ENCODE peak calls at places on chromosomes 11 and 22, in seven cellular contexts. One of them, this sample, is unnamed.
A peak's percentile ranks its signal among the peaks of the same experiment; 100 is the strongest.

GRCh38 chr22:45683248-45683647 is 11.6 kb downstream of the ATXN10 start:
- DNase-seq in bronchial epithelial cell: no peak
- DNase-seq in activated naive CD4-positive, alpha-beta T cell: no peak
- DNase-seq in AG10803: no peak
- DNase-seq in Caco-2: no peak
- DNase-seq in T-cell: no peak
- DNase-seq in activated T-helper 9 cell treated with anti-CD3 and anti-CD28 coated beads, Interleukin-2, amount 50 U/mL, for 16 hours: no peak
- DNase-seq in this sample: no peak

GRCh38 chr11:115197433-115197832 is 306.8 kb downstream of the CADM1 start:
- DNase-seq in activated T-helper 9 cell treated with anti-CD3 and anti-CD28 coated beads, Interleukin-2, amount 50 U/mL, for 16 hours: no peak
- DNase-seq in T-cell: no peak
- DNase-seq in AG10803: no peak
- DNase-seq in Caco-2: no peak
- DNase-seq in activated naive CD4-positive, alpha-beta T cell: no peak
- DNase-seq in bronchial epithelial cell: peak; percentile 50
- DNase-seq in this sample: no peak

GRCh38 chr11:7613394-7613720 is 59.9 kb downstream of the CYB5R2 start:
- DNase-seq in activated naive CD4-positive, alpha-beta T cell: no peak
- DNase-seq in T-cell: no peak
- DNase-seq in AG10803: no peak
- DNase-seq in activated T-helper 9 cell treated with anti-CD3 and anti-CD28 coated beads, Interleukin-2, amount 50 U/mL, for 16 hours: no peak
- DNase-seq in Caco-2: no peak
- DNase-seq in bronchial epithelial cell: peak; percentile 84
- DNase-seq in this sample: no peak

GRCh38 chr11:79363261-79363660 is 77.6 kb downstream of the TENM4 start:
- DNase-seq in activated T-helper 9 cell treated with anti-CD3 and anti-CD28 coated beads, Interleukin-2, amount 50 U/mL, for 16 hours: no peak
- DNase-seq in activated naive CD4-positive, alpha-beta T cell: no peak
- DNase-seq in Caco-2: no peak
- DNase-seq in T-cell: no peak
- DNase-seq in bronchial epithelial cell: peak; percentile 72
- DNase-seq in AG10803: no peak
- DNase-seq in this sample: no peak

GRCh38 chr11:127656266-127656879 is 655.8 kb upstream of the KIRREL3 start:
- DNase-seq in Caco-2: no peak
- DNase-seq in T-cell: no peak
- DNase-seq in bronchial epithelial cell: no peak
- DNase-seq in AG10803: no peak
- DNase-seq in activated T-helper 9 cell treated with anti-CD3 and anti-CD28 coated beads, Interleukin-2, amount 50 U/mL, for 16 hours: no peak
- DNase-seq in activated naive CD4-positive, alpha-beta T cell: no peak
- DNase-seq in this sample: no peak

GRCh38 chr11:79461144-79461543 is 20.3 kb upstream of the TENM4 start:
- DNase-seq in AG10803: peak; percentile 69
- DNase-seq in T-cell: no peak
- DNase-seq in activated T-helper 9 cell treated with anti-CD3 and anti-CD28 coated beads, Interleukin-2, amount 50 U/mL, for 16 hours: no peak
- DNase-seq in activated naive CD4-positive, alpha-beta T cell: no peak
- DNase-seq in Caco-2: no peak
- DNase-seq in bronchial epithelial cell: peak; percentile 75
- DNase-seq in this sample: no peak

GRCh38 chr11:78331711-78332110 is 85.9 kb downstream of the GAB2 start:
- DNase-seq in activated T-helper 9 cell treated with anti-CD3 and anti-CD28 coated beads, Interleukin-2, amount 50 U/mL, for 16 hours: no peak
- DNase-seq in activated naive CD4-positive, alpha-beta T cell: no peak
- DNase-seq in AG10803: no peak
- DNase-seq in bronchial epithelial cell: no peak
- DNase-seq in Caco-2: no peak
- DNase-seq in T-cell: no peak
- DNase-seq in this sample: no peak

GRCh38 chr22:30127749-30128166 is 47.5 kb downstream of the HORMAD2 start:
- DNase-seq in AG10803: peak; percentile 45
- DNase-seq in Caco-2: no peak
- DNase-seq in bronchial epithelial cell: no peak
- DNase-seq in T-cell: no peak
- DNase-seq in activated naive CD4-positive, alpha-beta T cell: no peak
- DNase-seq in activated T-helper 9 cell treated with anti-CD3 and anti-CD28 coated beads, Interleukin-2, amount 50 U/mL, for 16 hours: no peak
- DNase-seq in this sample: no peak

GRCh38 chr11:88414385-88414861 is 76.9 kb upstream of the CTSC start:
- DNase-seq in activated naive CD4-positive, alpha-beta T cell: no peak
- DNase-seq in Caco-2: no peak
- DNase-seq in activated T-helper 9 cell treated with anti-CD3 and anti-CD28 coated beads, Interleukin-2, amount 50 U/mL, for 16 hours: no peak
- DNase-seq in bronchial epithelial cell: peak; percentile 50
- DNase-seq in AG10803: peak; percentile 29
- DNase-seq in T-cell: no peak
- DNase-seq in this sample: peak; percentile 10

GRCh38 chr11:60658409-60658808 is 41.0 kb upstream of the MS4A8 start:
- DNase-seq in bronchial epithelial cell: peak; percentile 15
- DNase-seq in T-cell: no peak
- DNase-seq in AG10803: no peak
- DNase-seq in Caco-2: no peak
- DNase-seq in activated naive CD4-positive, alpha-beta T cell: no peak
- DNase-seq in activated T-helper 9 cell treated with anti-CD3 and anti-CD28 coated beads, Interleukin-2, amount 50 U/mL, for 16 hours: no peak
- DNase-seq in this sample: no peak

GRCh38 chr11:118002541-118003019 is 16.4 kb downstream of the IL10RA start:
- DNase-seq in T-cell: no peak
- DNase-seq in Caco-2: peak; percentile 21
- DNase-seq in activated naive CD4-positive, alpha-beta T cell: no peak
- DNase-seq in bronchial epithelial cell: no peak
- DNase-seq in activated T-helper 9 cell treated with anti-CD3 and anti-CD28 coated beads, Interleukin-2, amount 50 U/mL, for 16 hours: peak; percentile 33
- DNase-seq in AG10803: no peak
- DNase-seq in this sample: no peak

GRCh38 chr22:22720724-22721261 is 76.4 kb downstream of the GGTLC2 start:
- DNase-seq in activated T-helper 9 cell treated with anti-CD3 and anti-CD28 coated beads, Interleukin-2, amount 50 U/mL, for 16 hours: no peak
- DNase-seq in Caco-2: no peak
- DNase-seq in bronchial epithelial cell: peak; percentile 6
- DNase-seq in AG10803: peak; percentile 4
- DNase-seq in activated naive CD4-positive, alpha-beta T cell: no peak
- DNase-seq in T-cell: no peak
- DNase-seq in this sample: no peak

GRCh38 chr11:57277845-57278720 is 41.0 kb upstream of the APLNR start:
- DNase-seq in T-cell: no peak
- DNase-seq in AG10803: peak; percentile 93
- DNase-seq in bronchial epithelial cell: peak; percentile 90
- DNase-seq in activated naive CD4-positive, alpha-beta T cell: no peak
- DNase-seq in activated T-helper 9 cell treated with anti-CD3 and anti-CD28 coated beads, Interleukin-2, amount 50 U/mL, for 16 hours: no peak
- DNase-seq in Caco-2: peak; percentile 83
- DNase-seq in this sample: no peak

GRCh38 chr11:62508336-62509058 is 38.1 kb downstream of the AHNAK start:
- DNase-seq in activated T-helper 9 cell treated with anti-CD3 and anti-CD28 coated beads, Interleukin-2, amount 50 U/mL, for 16 hours: no peak
- DNase-seq in bronchial epithelial cell: peak; percentile 64
- DNase-seq in activated naive CD4-positive, alpha-beta T cell: no peak
- DNase-seq in AG10803: peak; percentile 80
- DNase-seq in Caco-2: peak; percentile 83
- DNase-seq in T-cell: no peak
- DNase-seq in this sample: no peak